ENCODE peak calls at places on chromosomes 11 and 22, in six cellular contexts. V is stomach, Q is cardiac muscle cell, S is A549, T is IMR-90, W is GM12878. H is an unnamed sample.

GRCh38 chr11:67645521-67646457 is 4.7 kb downstream of the ACY3 start:
- DNase-seq in Q (no peak), V (no peak), W (no peak), S (no peak), T (no peak), H (no peak)

GRCh38 chr11:86456075-86456939 is 81.6 kb downstream of the CCDC81 start:
- DNase-seq in Q (peak; percentile 91), S (peak; percentile 84), V (peak; percentile 87), W (peak; percentile 25), T (peak; percentile 80), H (peak; percentile 95)

GRCh38 chr22:22110548-22111266 is 128.1 kb upstream of the TOP3B start:
- DNase-seq in Q (peak; percentile 63), S (peak; percentile 57), V (no peak), W (peak; percentile 93), T (peak; percentile 78), H (peak; percentile 62)

GRCh38 chr11:9789919-9790318 is 126.0 kb downstream of the SWAP70 start:
- DNase-seq in V (no peak), Q (no peak), S (no peak), T (no peak), W (no peak), H (no peak)

GRCh38 chr11:125314264-125315087 is 149.9 kb downstream of the PKNOX2 start:
- DNase-seq in Q (no peak), T (no peak), S (no peak), V (no peak), W (no peak), H (no peak)

GRCh38 chr11:57646221-57646620 is 3.5 kb downstream of the YPEL4 start:
- DNase-seq in S (no peak), Q (no peak), W (no peak), V (no peak), T (no peak), H (no peak)

GRCh38 chr11:75934851-75935250 is 119.8 kb downstream of the UVRAG start:
- DNase-seq in S (no peak), W (no peak), Q (no peak), T (no peak), V (no peak), H (no peak)

GRCh38 chr11:119629834-119630624 is 99.0 kb downstream of the NECTIN1 start:
- DNase-seq in Q (no peak), W (no peak), T (no peak), V (no peak), S (no peak), H (no peak)

GRCh38 chr11:67010296-67010905 is 12.5 kb upstream of the SYT12 start:
- DNase-seq in T (no peak), Q (no peak), S (no peak), V (no peak), W (no peak), H (no peak)

GRCh38 chr22:46586123-46586519 is 34.1 kb upstream of the GRAMD4 start:
- DNase-seq in Q (no peak), V (no peak), W (no peak), T (no peak), S (no peak), H (peak; percentile 9)

GRCh38 chr11:72649215-72649976 is 24.8 kb downstream of the PDE2A start:
- DNase-seq in T (no peak), V (no peak), S (no peak), W (no peak), Q (no peak), H (no peak)

GRCh38 chr11:44681698-44682097 is 45.1 kb upstream of the TSPAN18 start:
- DNase-seq in S (no peak), Q (no peak), W (no peak), V (no peak), T (peak; percentile 64), H (no peak)

GRCh38 chr11:67285541-67286498 is 3.3 kb upstream of the ANKRD13D start:
- DNase-seq in W (no peak), S (no peak), V (no peak), Q (no peak), T (no peak), H (no peak)

GRCh38 chr11:108854366-108854765 is 189.5 kb downstream of the DDX10 start:
- DNase-seq in T (no peak), S (no peak), V (no peak), Q (no peak), W (peak; percentile 51), H (no peak)

DNA sequence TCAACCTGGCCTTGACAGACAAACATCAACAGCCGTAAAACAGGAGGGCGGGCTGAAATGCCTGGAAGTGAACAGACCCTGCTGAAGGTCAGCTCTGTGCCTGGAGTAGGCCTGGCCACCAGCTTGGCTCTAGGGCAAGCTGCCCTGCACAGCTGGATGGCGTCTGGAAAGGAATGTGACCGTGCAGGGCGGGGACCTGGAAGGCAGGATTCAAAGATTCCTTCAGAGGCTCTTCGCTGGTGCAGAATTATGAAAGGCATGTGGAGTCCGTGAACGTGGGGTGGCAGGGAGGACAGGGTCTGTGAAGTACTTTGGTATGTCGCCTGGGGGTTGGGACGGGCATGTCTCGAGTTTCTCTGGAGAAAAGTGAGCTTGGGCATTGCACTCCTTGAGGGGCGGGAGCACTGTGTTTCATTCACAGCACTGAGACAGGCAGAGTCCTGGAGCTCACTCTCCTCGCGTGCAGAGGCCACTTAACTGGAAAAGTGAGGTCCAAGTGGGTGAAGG is 1.5 kb downstream of the EHD1 start:
- DNase-seq in W (no peak), V (peak; percentile 81), S (no peak), Q (peak; percentile 62), T (peak; percentile 46), H (peak; percentile 49)
- H3K27ac ChIP-seq in W (peak overlapping the region; percentile 84), V (peak overlapping the region; percentile 91), S (peak overlapping the region; percentile 92), Q (peak overlapping the region; percentile 81), T (peak overlapping the region; percentile 84), H (no peak overlapping the region)

DNA sequence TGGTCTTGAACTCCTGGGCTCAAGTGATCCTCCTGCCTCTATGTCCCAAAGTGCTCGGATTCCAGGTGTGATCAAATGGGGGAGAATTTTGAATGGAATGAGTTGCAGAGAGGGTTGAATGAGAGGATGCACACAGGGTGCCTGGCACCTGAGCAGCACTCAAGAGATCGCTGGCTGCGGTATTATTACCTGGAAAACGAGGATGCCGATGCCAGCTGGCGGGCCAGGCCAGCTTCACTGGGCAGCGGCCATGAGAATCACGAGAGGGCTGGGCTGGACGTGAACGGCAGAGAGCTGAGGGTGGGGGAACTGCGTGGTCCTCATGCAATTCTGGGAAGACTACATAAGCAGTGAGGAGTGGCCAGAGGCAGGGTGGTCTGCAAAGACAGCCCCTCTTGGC is 2.9 kb downstream of the MGAT3 start:
- DNase-seq in V (no peak), W (no peak), Q (no peak), T (no peak), S (no peak), H (no peak)
- TF ChIP-seq CTCF in V (no peak), W (no peak), Q (no peak), T (no peak), S (no peak), H (no peak)

GRCh38 chr11:59212222-59212621 is 505 bp downstream of the MPEG1 start:
- DNase-seq in V (no peak), Q (no peak), W (no peak), T (no peak), S (no peak), H (no peak)
- H3K4me3 ChIP-seq in V (no peak overlapping the region), Q (no peak overlapping the region), W (peak overlapping the region; percentile 53), T (no peak overlapping the region), S (no peak overlapping the region), H (no peak overlapping the region)

DNA sequence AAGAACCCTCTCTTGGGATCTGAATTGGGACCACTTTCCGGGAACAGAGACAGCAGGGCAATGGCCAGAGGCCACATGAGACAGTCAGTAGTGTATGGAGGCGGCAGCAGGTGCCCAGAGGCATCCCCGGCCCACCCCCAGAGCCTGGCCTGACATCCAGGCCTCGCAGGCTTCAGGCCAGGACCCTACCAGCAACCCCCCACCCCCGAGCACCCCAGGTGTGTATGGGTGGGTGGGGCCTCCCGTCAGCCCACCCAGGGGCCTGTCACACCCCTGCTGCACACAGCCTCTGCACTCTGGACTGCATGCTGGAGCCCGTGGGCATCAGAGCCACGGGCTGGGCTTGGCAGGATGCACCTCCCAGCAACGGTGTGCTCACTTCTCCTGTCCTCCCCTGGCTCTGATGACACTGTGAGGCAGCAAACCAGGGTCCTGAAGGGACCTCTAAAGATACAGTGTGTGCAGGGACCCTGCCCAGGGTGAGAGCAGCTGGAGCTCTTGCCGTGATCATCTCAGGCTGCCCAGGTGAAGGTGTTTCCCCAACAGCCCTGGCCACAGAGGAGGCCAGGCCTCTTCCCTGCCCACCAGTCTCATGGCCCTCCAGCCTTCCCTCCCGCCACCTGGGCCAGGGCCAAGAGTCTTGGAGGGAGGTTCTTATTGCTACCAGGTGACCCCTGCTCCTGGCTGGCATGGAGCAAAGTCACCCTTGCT is 88.8 kb upstream of the SEPTIN5 start:
- DNase-seq in W (no peak), S (no peak), V (no peak), T (no peak), Q (no peak), H (no peak)
- H3K27ac ChIP-seq in W (no peak overlapping the region), S (no peak overlapping the region), V (no peak overlapping the region), T (no peak overlapping the region), Q (no peak overlapping the region), H (no peak overlapping the region)

DNA sequence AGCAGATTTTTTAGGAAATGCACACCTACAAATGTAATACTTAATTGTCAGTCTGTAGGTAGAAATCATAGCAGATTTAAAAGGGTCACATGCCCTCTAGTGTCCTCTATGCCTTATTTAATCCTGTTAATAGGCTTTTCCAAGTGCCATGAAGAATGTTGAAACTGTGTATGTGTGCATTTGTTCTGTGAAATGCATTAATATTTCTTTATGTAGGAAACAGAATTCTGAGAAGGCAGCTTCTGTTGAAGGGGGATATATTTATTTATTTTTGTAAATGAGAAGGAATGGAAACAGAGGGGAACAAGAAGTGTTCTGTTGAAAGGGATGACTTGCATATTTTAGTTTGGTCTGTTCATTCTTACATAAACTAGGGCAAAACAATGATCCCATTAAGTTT is 51.0 kb downstream of the SVIP start:
- DNase-seq in S (peak; percentile 11), Q (no peak), V (no peak), T (no peak), W (no peak), H (no peak)
- TF ChIP-seq CTCF in S (peak; percentile 14), Q (no peak), V (no peak), T (no peak), W (peak; percentile 23), H (peak; percentile 24)

GRCh38 chr22:49334589-49334873 is 493.1 kb downstream of the BRD1 start:
- DNase-seq in S (no peak), W (no peak), T (no peak), Q (no peak), V (no peak), H (no peak)

GRCh38 chr22:49331878-49332277 is 495.8 kb downstream of the BRD1 start:
- DNase-seq in T (no peak), W (no peak), Q (no peak), S (no peak), V (peak; percentile 20), H (no peak)

GRCh38 chr22:49333206-49333605 is 494.5 kb downstream of the BRD1 start:
- DNase-seq in S (no peak), V (peak; percentile 18), Q (no peak), W (no peak), T (no peak), H (no peak)

GRCh38 chr22:49331223-49331815 is 496.4 kb downstream of the BRD1 start:
- DNase-seq in Q (no peak), S (no peak), W (no peak), V (peak; percentile 10), T (no peak), H (no peak)

GRCh38 chr22:49332691-49333090 is 495.0 kb downstream of the BRD1 start:
- DNase-seq in W (no peak), Q (no peak), V (peak; percentile 17), S (no peak), T (no peak), H (no peak)
- H3K4me3 ChIP-seq in W (no peak overlapping the region), Q (no peak overlapping the region), V (no peak overlapping the region), S (no peak overlapping the region), T (no peak overlapping the region), H (no peak overlapping the region)

H was measured in neural progenitor cell.